ENCODE peak calls at places on chromosome 16, in eight cellular contexts. A is cardiac muscle cell; I is aorta; U is astrocyte; Y is lung; E is CD8-positive, alpha-beta memory T cell; C is body of pancreas; T is OCI-LY7. R is an unnamed sample.

GRCh38 chr16:57268804-57269800 is 15.4 kb downstream of the PLLP start:
- DNase-seq in A (peak; percentile 64), I (peak; percentile 59), U (peak; percentile 42), Y (peak; percentile 70), E (no peak), C (peak; percentile 78), T (no peak), R (no peak)

GRCh38 chr16:20695024-20695423 is 2.5 kb downstream of the ACSM1 start:
- DNase-seq in A (no peak), I (no peak), U (no peak), Y (no peak), E (no peak), C (no peak), T (no peak), R (no peak)

GRCh38 chr16:58011652-58012051 is 10.4 kb downstream of the USB1 start:
- DNase-seq in A (peak; percentile 72), I (no peak), U (peak; percentile 74), Y (no peak), E (no peak), C (no peak), T (no peak), R (no peak)

GRCh38 chr16:935684-936083 is 35.1 kb downstream of the LMF1 start:
- DNase-seq in A (no peak), I (peak; percentile 3), U (no peak), Y (no peak), E (no peak), C (no peak), T (no peak), R (no peak)

GRCh38 chr16:87919681-87919994 is 16.7 kb downstream of the CA5A start:
- DNase-seq in A (no peak), I (no peak), U (no peak), Y (no peak), E (no peak), C (no peak), T (no peak), R (no peak)

GRCh38 chr16:67013823-67014640 is 14.9 kb upstream of the CBFB start:
- DNase-seq in A (peak; percentile 89), I (peak; percentile 96), U (peak; percentile 18), Y (peak; percentile 47), E (peak; percentile 58), C (peak; percentile 63), T (peak; percentile 66), R (peak; percentile 95)

GRCh38 chr16:50606431-50607050 is 58.3 kb downstream of the NKD1 start:
- DNase-seq in A (no peak), I (no peak), U (no peak), Y (no peak), E (no peak), C (no peak), T (no peak), R (no peak)

GRCh38 chr16:12951392-12951791 is 50.0 kb downstream of the SHISA9 start:
- DNase-seq in A (no peak), I (no peak), U (no peak), Y (no peak), E (no peak), C (peak; percentile 31), T (peak; percentile 5), R (no peak)

GRCh38 chr16:79806757-79807156 is 206.2 kb upstream of the MAF start:
- DNase-seq in A (no peak), I (no peak), U (no peak), Y (no peak), E (no peak), C (no peak), T (no peak), R (no peak)

GRCh38 chr16:81555660-81556059 is 111.1 kb downstream of the CMIP start:
- DNase-seq in A (no peak), I (no peak), U (no peak), Y (no peak), E (no peak), C (no peak), T (no peak), R (no peak)

GRCh38 chr16:1825864-1826690 is 548 bp downstream of the HAGH start:
- DNase-seq in A (peak; percentile 11), I (no peak), U (peak; percentile 34), Y (no peak), E (no peak), C (peak; percentile 65), T (peak; percentile 49), R (peak; percentile 30)

GRCh38 chr16:69329369-69330285 is 761 bp downstream of the PDF start:
- DNase-seq in A (no peak), I (peak; percentile 82), U (no peak), Y (no peak), E (no peak), C (peak; percentile 52), T (peak; percentile 59), R (no peak)

GRCh38 chr16:69338557-69339288 is 641 bp downstream of the COG8 start:
- DNase-seq in A (no peak), I (peak; percentile 60), U (no peak), Y (no peak), E (no peak), C (no peak), T (no peak), R (no peak)

GRCh38 chr16:69339289-69340094 is at the start of the genes COG8 and NIP7:
- DNase-seq in A (peak; percentile 99), I (peak; percentile 97), U (peak; percentile 97), Y (peak; percentile 97), E (peak; percentile 89), C (peak; percentile 96), T (peak; percentile 98), R (peak; percentile 97)

GRCh38 chr16:69330286-69331109 is at the start of gene PDF:
- DNase-seq in A (peak; percentile 96), I (peak; percentile 98), U (peak; percentile 81), Y (peak; percentile 94), E (peak; percentile 77), C (peak; percentile 93), T (peak; percentile 90), R (peak; percentile 96)

GRCh38 chr16:69334696-69335095 is 4.3 kb upstream of the PDF start:
- DNase-seq in A (no peak), I (no peak), U (no peak), Y (no peak), E (no peak), C (no peak), T (no peak), R (no peak)
- H3K36me3 ChIP-seq in A (peaks cover 36% of the 10 kb centered on the region), I (peaks cover 2% of the 10 kb centered on the region), U (peaks cover 25% of the 10 kb centered on the region), Y (peaks cover 30% of the 10 kb centered on the region), E (peaks cover 17% of the 10 kb centered on the region), C (no peaks in the 10 kb centered on the region), T (peaks cover 53% of the 10 kb centered on the region), R (peaks cover 50% of the 10 kb centered on the region)

GRCh38 chr16:27591837-27592236 is 41.9 kb downstream of the KATNIP start:
- DNase-seq in A (no peak), I (no peak), U (no peak), Y (no peak), E (no peak), C (no peak), T (no peak), R (no peak)

GRCh38 chr16:27583634-27584033 is 33.7 kb downstream of the KATNIP start:
- DNase-seq in A (no peak), I (no peak), U (no peak), Y (no peak), E (no peak), C (no peak), T (no peak), R (no peak)

GRCh38 chr16:27585200-27585599 is 35.3 kb downstream of the KATNIP start:
- DNase-seq in A (no peak), I (no peak), U (no peak), Y (no peak), E (no peak), C (no peak), T (no peak), R (no peak)

GRCh38 chr16:27582883-27583282 is 32.9 kb downstream of the KATNIP start:
- DNase-seq in A (no peak), I (no peak), U (no peak), Y (no peak), E (no peak), C (no peak), T (no peak), R (no peak)

GRCh38 chr16:27588052-27588451 is 38.1 kb downstream of the KATNIP start:
- DNase-seq in A (no peak), I (no peak), U (no peak), Y (no peak), E (no peak), C (no peak), T (no peak), R (no peak)
- H3K27ac ChIP-seq in A (no peak overlapping the region), I (no peak overlapping the region), U (no peak overlapping the region), Y (no peak overlapping the region), E (no peak overlapping the region), C (no peak overlapping the region), T (no peak overlapping the region), R (no peak overlapping the region)

DNA sequence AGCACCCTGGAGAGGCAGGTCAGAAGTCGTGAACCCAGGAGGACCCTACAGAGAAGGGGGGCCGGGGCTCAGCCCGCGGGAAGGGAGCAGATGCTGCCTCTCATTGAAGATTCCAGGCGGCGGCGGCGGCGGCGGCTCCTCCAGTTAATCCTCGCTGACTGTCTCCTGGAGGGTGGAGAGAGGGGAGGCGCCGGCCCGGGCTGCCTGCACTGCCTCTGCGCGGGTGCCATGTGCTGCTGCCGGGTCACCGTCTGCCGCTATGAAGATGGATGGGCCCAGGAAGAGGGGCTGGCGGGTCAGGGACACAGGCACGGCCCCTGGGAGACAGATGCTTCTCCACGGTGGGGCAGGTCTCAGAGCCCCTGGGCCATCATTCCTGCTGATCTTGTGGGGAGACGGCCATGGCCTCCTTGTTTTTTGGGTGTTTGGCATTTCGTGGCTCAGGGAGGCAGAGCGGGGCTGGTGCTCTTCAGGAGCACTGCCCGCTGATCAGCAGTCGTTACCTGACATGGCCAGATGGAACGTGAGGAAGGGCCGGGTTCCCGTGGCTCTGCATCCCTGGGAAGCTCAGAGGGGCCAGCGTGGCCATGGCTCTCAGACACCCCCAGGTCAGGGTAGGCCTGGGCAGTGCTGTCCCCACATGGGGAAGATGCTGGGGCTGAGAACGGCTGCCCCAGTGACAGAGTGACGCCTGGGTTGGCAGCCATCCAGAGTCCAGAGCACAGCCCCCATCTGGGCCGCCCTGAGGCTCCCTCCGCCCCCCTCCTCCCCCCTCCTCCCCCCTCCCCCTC is 36.1 kb downstream of the GINS2 start:
- DNase-seq in A (peak; percentile 54), I (peak; percentile 89), U (peak; percentile 34), Y (peak; percentile 53), E (no peak), C (peak; percentile 64), T (peak; percentile 12), R (peak; percentile 66)
- H3K36me3 ChIP-seq in A (peaks cover 38% of the 10 kb centered on the region), I (no peaks in the 10 kb centered on the region), U (peaks cover 3% of the 10 kb centered on the region), Y (peaks cover 64% of the 10 kb centered on the region), E (peaks cover 14% of the 10 kb centered on the region), C (peaks cover 20% of the 10 kb centered on the region), T (peaks cover 83% of the 10 kb centered on the region), R (peaks cover 37% of the 10 kb centered on the region)

DNA sequence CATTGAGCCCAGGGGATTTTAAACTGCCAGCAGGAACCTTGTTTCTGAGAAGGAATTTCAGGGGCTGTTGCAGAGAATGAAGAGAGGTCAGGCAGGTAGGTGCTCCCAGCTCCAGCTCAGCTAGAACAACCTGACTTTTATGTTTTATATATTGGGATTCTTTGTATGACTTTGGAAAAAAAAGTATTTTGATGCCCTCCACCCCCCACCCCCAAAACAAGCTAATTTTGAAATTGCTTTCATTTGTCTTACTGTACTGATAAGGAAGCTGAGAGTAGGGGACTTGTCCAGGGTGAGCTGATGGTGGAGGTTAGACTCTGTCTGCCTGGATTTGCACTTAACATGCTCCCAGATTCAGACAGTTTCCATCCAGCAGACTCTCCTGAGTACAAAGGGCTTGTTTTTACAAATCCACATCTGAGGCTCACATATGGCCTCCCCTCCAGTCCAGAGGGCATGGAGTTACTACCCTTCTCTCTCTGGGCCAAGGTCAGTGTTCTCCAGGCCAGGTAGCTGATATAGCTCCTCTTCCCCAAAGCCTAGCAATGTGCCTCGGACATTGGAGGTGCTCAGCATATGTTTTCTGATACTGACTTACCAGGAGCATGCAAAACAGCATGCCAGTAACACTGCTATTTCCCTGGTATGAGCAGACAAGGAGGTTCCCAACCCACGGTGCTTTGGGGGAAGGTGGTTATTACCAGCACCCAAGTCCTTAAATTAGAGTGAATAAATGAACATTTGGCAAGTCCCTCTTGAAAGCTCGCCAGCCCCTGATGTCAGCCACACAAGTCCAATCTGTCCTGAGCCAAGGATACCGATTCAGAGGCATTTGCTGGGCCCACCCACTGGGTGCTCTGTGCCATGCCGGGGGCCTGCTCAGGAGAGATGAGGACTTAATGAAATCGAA is 11.3 kb downstream of the STX1B start:
- DNase-seq in A (no peak), I (peak; percentile 87), U (peak; percentile 50), Y (no peak), E (no peak), C (no peak), T (no peak), R (no peak)
- H3K27ac ChIP-seq in A (no peak overlapping the region), I (peak overlapping the region; percentile 19), U (peak overlapping the region; percentile 98), Y (no peak overlapping the region), E (no peak overlapping the region), C (no peak overlapping the region), T (no peak overlapping the region), R (peak overlapping the region; percentile 71)

R was measured in tibial artery.